ENCODE peak calls at places on chromosomes 7 and 10, in four cellular contexts. One of them, this sample, is unnamed. For H3K4me1, the result is how much of the 10 kb centered on the place peaks cover.

GRCh38 chr10:51250278-51250914 is 176.1 kb downstream of the PRKG1 start:
- DNase-seq in CD8-positive, alpha-beta T cell: no peak
- DNase-seq in colonic mucosa: no peak
- DNase-seq in SK-N-SH: no peak
- DNase-seq in this sample: no peak

GRCh38 chr10:129865960-129866359 is 98.1 kb downstream of the EBF3 start:
- DNase-seq in SK-N-SH: no peak
- DNase-seq in colonic mucosa: no peak
- DNase-seq in CD8-positive, alpha-beta T cell: no peak
- DNase-seq in this sample: no peak

GRCh38 chr10:113381906-113382562 is 170.8 kb upstream of the HABP2 start:
- DNase-seq in colonic mucosa: no peak
- DNase-seq in CD8-positive, alpha-beta T cell: no peak
- DNase-seq in SK-N-SH: no peak
- DNase-seq in this sample: no peak

GRCh38 chr10:12262278-12262981 is 66.4 kb downstream of the CDC123 start:
- DNase-seq in SK-N-SH: no peak
- DNase-seq in CD8-positive, alpha-beta T cell: no peak
- DNase-seq in colonic mucosa: no peak
- DNase-seq in this sample: no peak

GRCh38 chr7:19852192-19852591 is 78.8 kb upstream of the TMEM196 start:
- DNase-seq in colonic mucosa: no peak
- DNase-seq in SK-N-SH: no peak
- DNase-seq in CD8-positive, alpha-beta T cell: no peak
- DNase-seq in this sample: no peak

GRCh38 chr10:103654925-103655324 is 161.4 kb downstream of the NEURL1 start:
- DNase-seq in colonic mucosa: no peak
- DNase-seq in CD8-positive, alpha-beta T cell: no peak
- DNase-seq in SK-N-SH: no peak
- DNase-seq in this sample: no peak

GRCh38 chr10:483266-483665 is 206.2 kb downstream of the DIP2C start:
- DNase-seq in SK-N-SH: no peak
- DNase-seq in colonic mucosa: peak
- DNase-seq in CD8-positive, alpha-beta T cell: no peak
- DNase-seq in this sample: no peak

GRCh38 chr10:88759366-88760101 is at the start of gene LIPN:
- DNase-seq in CD8-positive, alpha-beta T cell: no peak
- DNase-seq in SK-N-SH: no peak
- DNase-seq in colonic mucosa: no peak
- DNase-seq in this sample: no peak

GRCh38 chr10:12181065-12181775 is 14.5 kb downstream of the NUDT5 start:
- DNase-seq in SK-N-SH: no peak
- DNase-seq in colonic mucosa: no peak
- DNase-seq in CD8-positive, alpha-beta T cell: peak
- DNase-seq in this sample: no peak

GRCh38 chr10:132421377-132422168 is 24.6 kb downstream of the PWWP2B start:
- DNase-seq in CD8-positive, alpha-beta T cell: no peak
- DNase-seq in colonic mucosa: peak
- DNase-seq in SK-N-SH: peak
- DNase-seq in this sample: no peak

GRCh38 chr10:72335394-72336258 is 19.1 kb downstream of the DNAJB12 start:
- DNase-seq in SK-N-SH: peak
- DNase-seq in CD8-positive, alpha-beta T cell: peak
- DNase-seq in colonic mucosa: peak
- DNase-seq in this sample: no peak

GRCh38 chr10:9535744-9536143 is 1481.3 kb downstream of the GATA3 start:
- DNase-seq in CD8-positive, alpha-beta T cell: no peak
- DNase-seq in SK-N-SH: no peak
- DNase-seq in colonic mucosa: no peak
- DNase-seq in this sample: no peak

GRCh38 chr10:86535057-86535882 is 13.7 kb upstream of the WAPL start:
- DNase-seq in colonic mucosa: peak
- DNase-seq in CD8-positive, alpha-beta T cell: no peak
- DNase-seq in SK-N-SH: no peak
- DNase-seq in this sample: no peak

GRCh38 chr7:159094919-159095915 is 49.5 kb downstream of the VIPR2 start:
- DNase-seq in colonic mucosa: no peak
- DNase-seq in CD8-positive, alpha-beta T cell: no peak
- DNase-seq in SK-N-SH: no peak
- DNase-seq in this sample: no peak

GRCh38 chr7:139775829-139776266 is 1.9 kb downstream of the HIPK2 start:
- DNase-seq in CD8-positive, alpha-beta T cell: peak
- DNase-seq in SK-N-SH: peak
- DNase-seq in colonic mucosa: peak
- DNase-seq in this sample: no peak

GRCh38 chr10:59585046-59585700 is 124.5 kb downstream of the SLC16A9 start:
- DNase-seq in SK-N-SH: peak
- DNase-seq in colonic mucosa: no peak
- DNase-seq in CD8-positive, alpha-beta T cell: no peak
- DNase-seq in this sample: peak

GRCh38 chr7:102433319-102434038 is at the start of gene ORAI2:
- DNase-seq in SK-N-SH: peak
- DNase-seq in CD8-positive, alpha-beta T cell: peak
- DNase-seq in colonic mucosa: peak
- DNase-seq in this sample: no peak

GRCh38 chr10:30586828-30587227 is 42.7 kb downstream of the LYZL2 start:
- DNase-seq in colonic mucosa: no peak
- DNase-seq in CD8-positive, alpha-beta T cell: no peak
- DNase-seq in SK-N-SH: no peak
- DNase-seq in this sample: no peak

GRCh38 chr10:131230641-131231322 is 80.7 kb downstream of the TCERG1L start:
- DNase-seq in colonic mucosa: no peak
- DNase-seq in SK-N-SH: no peak
- DNase-seq in CD8-positive, alpha-beta T cell: no peak
- DNase-seq in this sample: no peak

GRCh38 chr10:98235876-98236275 is 32.1 kb downstream of the LOXL4 start:
- DNase-seq in colonic mucosa: no peak
- DNase-seq in SK-N-SH: no peak
- DNase-seq in CD8-positive, alpha-beta T cell: no peak
- DNase-seq in this sample: no peak

GRCh38 chr10:116246263-116246662 is 26.7 kb downstream of the GFRA1 start:
- DNase-seq in SK-N-SH: no peak
- DNase-seq in CD8-positive, alpha-beta T cell: no peak
- DNase-seq in colonic mucosa: no peak
- DNase-seq in this sample: no peak

GRCh38 chr7:99453105-99453504 is 12.9 kb downstream of the ATP5MF start:
- DNase-seq in SK-N-SH: no peak
- DNase-seq in CD8-positive, alpha-beta T cell: no peak
- DNase-seq in colonic mucosa: no peak
- DNase-seq in this sample: no peak

GRCh38 chr10:131586958-131587357 is 275.4 kb upstream of the TCERG1L start:
- DNase-seq in SK-N-SH: no peak
- DNase-seq in colonic mucosa: no peak
- DNase-seq in CD8-positive, alpha-beta T cell: no peak
- DNase-seq in this sample: peak

GRCh38 chr10:31929260-31929985 is 792 bp upstream of the ARHGAP12 start:
- DNase-seq in SK-N-SH: no peak
- DNase-seq in colonic mucosa: peak
- DNase-seq in CD8-positive, alpha-beta T cell: no peak
- DNase-seq in this sample: no peak

GRCh38 chr10:4941540-4942330 is 21.5 kb upstream of the AKR1C1 start:
- DNase-seq in colonic mucosa: no peak
- DNase-seq in SK-N-SH: no peak
- DNase-seq in CD8-positive, alpha-beta T cell: no peak
- DNase-seq in this sample: no peak

GRCh38 chr10:3532644-3533043 is 252.4 kb downstream of the KLF6 start:
- DNase-seq in CD8-positive, alpha-beta T cell: no peak
- DNase-seq in SK-N-SH: no peak
- DNase-seq in colonic mucosa: no peak
- DNase-seq in this sample: no peak

GRCh38 chr7:96075510-96076349 is 246.2 kb downstream of the SLC25A13 start:
- DNase-seq in colonic mucosa: peak
- DNase-seq in SK-N-SH: peak
- DNase-seq in CD8-positive, alpha-beta T cell: peak
- DNase-seq in this sample: no peak

GRCh38 chr10:29160110-29160669 is 128.7 kb upstream of the LYZL1 start:
- DNase-seq in SK-N-SH: no peak
- DNase-seq in colonic mucosa: no peak
- DNase-seq in CD8-positive, alpha-beta T cell: no peak
- DNase-seq in this sample: no peak

GRCh38 chr10:660413-660979 is 29.0 kb downstream of the DIP2C start:
- DNase-seq in colonic mucosa: no peak
- DNase-seq in CD8-positive, alpha-beta T cell: no peak
- DNase-seq in SK-N-SH: no peak
- DNase-seq in this sample: no peak

GRCh38 chr7:29350351-29350750 is 155.8 kb downstream of the CHN2 start:
- DNase-seq in CD8-positive, alpha-beta T cell: no peak
- DNase-seq in colonic mucosa: no peak
- DNase-seq in SK-N-SH: no peak
- DNase-seq in this sample: no peak

GRCh38 chr7:33261585-33261984 is 132.2 kb downstream of the BBS9 start:
- DNase-seq in colonic mucosa: no peak
- DNase-seq in CD8-positive, alpha-beta T cell: no peak
- DNase-seq in SK-N-SH: no peak
- DNase-seq in this sample: no peak

GRCh38 chr10:22805304-22805703 is 90.9 kb upstream of the PIP4K2A start:
- DNase-seq in colonic mucosa: no peak
- DNase-seq in SK-N-SH: peak
- DNase-seq in CD8-positive, alpha-beta T cell: no peak
- DNase-seq in this sample: no peak

GRCh38 chr10:34102237-34102673 is 712.8 kb downstream of the PARD3 start:
- DNase-seq in SK-N-SH: peak
- DNase-seq in CD8-positive, alpha-beta T cell: no peak
- DNase-seq in colonic mucosa: peak
- DNase-seq in this sample: peak

GRCh38 chr7:150388709-150389531 is 9.8 kb downstream of the ZNF775 start:
- DNase-seq in CD8-positive, alpha-beta T cell: no peak
- DNase-seq in SK-N-SH: no peak
- DNase-seq in colonic mucosa: peak
- DNase-seq in this sample: no peak

GRCh38 chr10:7408003-7408493 is 2.8 kb downstream of the SFMBT2 start:
- DNase-seq in SK-N-SH: no peak
- DNase-seq in colonic mucosa: peak
- DNase-seq in CD8-positive, alpha-beta T cell: no peak
- DNase-seq in this sample: no peak

GRCh38 chr7:70597071-70597470 is 534.9 kb upstream of the GALNT17 start:
- DNase-seq in CD8-positive, alpha-beta T cell: no peak
- DNase-seq in colonic mucosa: no peak
- DNase-seq in SK-N-SH: no peak
- DNase-seq in this sample: no peak
- H3K4me3 ChIP-seq in CD8-positive, alpha-beta T cell: no peak
- H3K4me3 ChIP-seq in colonic mucosa: peak
- H3K4me3 ChIP-seq in SK-N-SH: no peak
- H3K4me3 ChIP-seq in this sample: no peak

GRCh38 chr7:141989996-141990395 is 5.7 kb upstream of the MGAM start:
- DNase-seq in colonic mucosa: no peak
- DNase-seq in SK-N-SH: no peak
- DNase-seq in CD8-positive, alpha-beta T cell: no peak
- DNase-seq in this sample: peak
- H3K4me1 ChIP-seq in colonic mucosa: under half
- H3K4me1 ChIP-seq in SK-N-SH: under half
- H3K4me1 ChIP-seq in CD8-positive, alpha-beta T cell: under half
- H3K4me1 ChIP-seq in this sample: under half

DNA sequence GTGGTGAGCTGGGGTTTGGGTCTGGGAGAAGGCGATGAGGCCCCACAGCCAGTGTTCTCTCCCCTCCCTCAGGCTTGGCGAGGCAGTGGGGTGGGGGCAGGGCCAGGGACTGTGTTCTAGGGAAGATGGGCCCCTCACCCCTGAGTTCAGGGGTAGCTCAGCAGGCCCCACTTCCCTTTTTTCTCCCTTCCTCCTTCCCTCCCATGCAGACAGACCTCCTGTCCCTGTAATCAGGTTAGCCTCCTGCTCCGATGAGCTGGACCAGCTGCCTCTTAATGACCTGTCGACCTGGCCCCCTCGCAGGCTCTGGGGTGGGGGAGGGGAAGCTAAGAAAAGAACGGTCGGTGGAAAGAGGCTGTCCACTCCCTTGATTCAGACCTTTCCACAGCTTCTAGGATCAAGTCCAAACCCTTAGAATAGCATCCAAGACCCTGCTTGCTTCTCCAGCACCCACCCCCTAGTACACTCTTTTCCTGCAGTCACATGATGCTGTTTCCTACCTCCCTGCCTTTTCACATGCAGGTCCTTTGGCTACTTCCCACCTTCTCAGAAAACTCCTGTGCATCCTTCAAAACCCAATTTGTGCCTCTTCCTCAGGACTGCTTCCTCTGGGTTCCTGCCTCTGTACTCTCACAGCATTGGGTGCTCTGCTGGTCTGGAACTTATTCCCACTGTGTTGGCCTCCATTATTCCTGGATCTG is 64.1 kb downstream of the ZMIZ1 start:
- DNase-seq in SK-N-SH: peak
- DNase-seq in colonic mucosa: no peak
- DNase-seq in CD8-positive, alpha-beta T cell: no peak
- DNase-seq in this sample: no peak
- H3K4me3 ChIP-seq in SK-N-SH: no peak
- H3K4me3 ChIP-seq in colonic mucosa: no peak
- H3K4me3 ChIP-seq in CD8-positive, alpha-beta T cell: no peak
- H3K4me3 ChIP-seq in this sample: no peak

DNA sequence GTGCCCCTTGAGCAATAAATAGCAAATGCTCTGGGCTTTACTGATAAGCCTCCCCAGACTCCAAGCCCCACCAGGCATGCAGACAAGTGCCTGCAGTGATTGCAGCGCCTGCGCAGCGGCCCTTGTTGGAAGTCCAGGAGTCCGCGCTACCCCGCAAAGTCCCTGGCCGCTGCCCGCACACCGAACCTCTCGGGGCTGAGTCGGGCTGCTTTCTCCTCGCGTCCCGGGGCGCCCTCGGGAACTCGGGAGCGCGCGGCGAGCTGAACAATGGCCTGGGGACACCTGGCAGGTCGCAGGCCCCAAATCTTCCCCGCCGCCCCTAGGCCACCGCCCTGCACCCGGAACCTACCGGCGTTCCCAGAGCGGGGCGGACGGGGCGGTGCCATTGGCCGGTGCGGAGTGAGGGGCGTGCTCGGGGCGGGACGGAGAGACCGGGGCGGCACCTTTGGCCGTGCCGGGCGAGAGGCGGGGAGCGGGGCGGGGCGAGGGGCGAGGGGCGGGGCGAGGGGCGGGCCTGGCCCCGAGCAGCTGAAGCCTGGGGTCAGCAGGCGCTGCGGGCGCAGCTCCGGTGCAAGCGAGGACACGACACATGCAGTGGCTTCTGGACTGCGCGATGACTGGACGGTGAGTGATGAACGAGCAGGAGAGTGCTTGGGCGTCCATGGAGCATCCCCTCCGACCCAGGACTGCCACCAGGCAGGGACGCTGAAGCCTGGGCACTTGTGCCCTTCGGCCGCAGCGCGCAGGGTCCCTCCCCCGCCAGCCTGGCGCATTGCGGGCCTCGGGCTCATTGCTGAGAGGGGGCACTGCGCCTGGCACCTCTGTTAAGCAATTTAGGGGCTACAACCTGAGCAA is at the start of gene RASSF4:
- DNase-seq in CD8-positive, alpha-beta T cell: peak
- DNase-seq in colonic mucosa: peak
- DNase-seq in SK-N-SH: peak
- DNase-seq in this sample: peak
- H3K4me1 ChIP-seq in CD8-positive, alpha-beta T cell: under half
- H3K4me1 ChIP-seq in colonic mucosa: under half
- H3K4me1 ChIP-seq in SK-N-SH: under half
- H3K4me1 ChIP-seq in this sample: half or more